ENCODE peak calls at places on chromosomes 6 and 20, in ten cellular contexts. F is prostate gland; R is GM23338; N is stomach; C is CD8-positive, alpha-beta memory T cell; A is adrenal gland; G is HCT116; W is IMR-90; Y is ascending aorta; T is aorta. V is an unnamed sample. For H3K4me1, the result is how much of the 10 kb centered on the place peaks cover.

GRCh38 chr20:1225729-1226313 is at the start of gene RAD21L1:
- DNase-seq in R (peak), N (peak), Y (no peak), A (peak), C (peak), G (peak), W (peak), F (peak), T (peak), V (peak)

GRCh38 chr6:89379281-89379680 is 26.8 kb upstream of the UBE2J1 start:
- DNase-seq in C (no peak), R (no peak), A (no peak), N (no peak), G (no peak), T (no peak), W (no peak), F (no peak), Y (no peak), V (no peak)

GRCh38 chr6:21907291-21907690 is 313.7 kb downstream of the SOX4 start:
- DNase-seq in Y (no peak), F (no peak), R (no peak), T (no peak), C (no peak), N (no peak), W (no peak), A (no peak), G (no peak), V (no peak)

GRCh38 chr20:6231551-6231950 is 108.7 kb upstream of the FERMT1 start:
- DNase-seq in C (no peak), R (no peak), G (no peak), Y (no peak), N (no peak), W (peak), A (no peak), T (no peak), F (no peak), V (no peak)

GRCh38 chr6:76441850-76442249 is 369.4 kb upstream of the IMPG1 start:
- DNase-seq in Y (no peak), T (no peak), F (no peak), W (no peak), N (no peak), C (no peak), A (no peak), R (peak), G (no peak), V (no peak)

GRCh38 chr6:5468586-5468985 is 207.3 kb downstream of the FARS2 start:
- DNase-seq in F (no peak), G (no peak), R (no peak), A (no peak), Y (no peak), N (no peak), C (no peak), W (no peak), T (no peak), V (no peak)

GRCh38 chr20:37534401-37535157 is 6.9 kb upstream of the BLCAP start:
- DNase-seq in C (no peak), G (peak), Y (no peak), W (peak), N (peak), F (peak), R (peak), A (peak), T (no peak), V (peak)

GRCh38 chr6:43428112-43428570 is 800 bp downstream of the ABCC10 start:
- DNase-seq in G (no peak), Y (no peak), W (no peak), N (no peak), A (no peak), C (no peak), F (no peak), R (peak), T (no peak), V (no peak)

GRCh38 chr6:706161-706560 is 13.2 kb upstream of the EXOC2 start:
- DNase-seq in G (no peak), A (no peak), C (no peak), Y (no peak), W (no peak), F (no peak), R (no peak), N (no peak), T (no peak), V (no peak)

GRCh38 chr6:37059344-37060194 is 54.1 kb downstream of the FGD2 start:
- DNase-seq in F (peak), N (peak), W (peak), R (peak), A (peak), Y (no peak), C (no peak), G (peak), T (peak), V (no peak)

GRCh38 chr6:56356431-56356830 is 109.1 kb upstream of the COL21A1 start:
- DNase-seq in W (peak), A (no peak), G (no peak), F (no peak), C (no peak), R (peak), Y (no peak), N (no peak), T (no peak), V (no peak)

GRCh38 chr6:144347447-144347758 is 62.3 kb downstream of the UTRN start:
- DNase-seq in W (no peak), A (no peak), N (no peak), R (no peak), G (no peak), Y (no peak), F (no peak), C (no peak), T (no peak), V (no peak)

GRCh38 chr6:136076496-136076895 is 173.6 kb downstream of the MTFR2 start:
- DNase-seq in G (no peak), A (no peak), F (no peak), Y (no peak), R (no peak), N (no peak), W (peak), T (no peak), C (no peak), V (no peak)

GRCh38 chr6:99746261-99746895 is 139.7 kb downstream of the PRDM13 start:
- DNase-seq in F (peak), W (peak), G (peak), N (peak), C (peak), R (peak), T (no peak), A (peak), Y (no peak), V (peak)

GRCh38 chr6:53566755-53567154 is 21.9 kb upstream of the GCLC start:
- DNase-seq in F (no peak), N (no peak), W (no peak), G (no peak), T (no peak), A (no peak), C (no peak), R (no peak), Y (no peak), V (no peak)

GRCh38 chr6:21538186-21538798 is 55.3 kb upstream of the SOX4 start:
- DNase-seq in F (no peak), W (peak), T (no peak), G (no peak), R (no peak), A (no peak), C (no peak), Y (no peak), N (no peak), V (no peak)

GRCh38 chr6:40569162-40569920 is 17.8 kb downstream of the LRFN2 start:
- DNase-seq in R (no peak), A (no peak), T (no peak), Y (no peak), F (no peak), G (no peak), W (no peak), N (no peak), C (no peak), V (no peak)

DNA sequence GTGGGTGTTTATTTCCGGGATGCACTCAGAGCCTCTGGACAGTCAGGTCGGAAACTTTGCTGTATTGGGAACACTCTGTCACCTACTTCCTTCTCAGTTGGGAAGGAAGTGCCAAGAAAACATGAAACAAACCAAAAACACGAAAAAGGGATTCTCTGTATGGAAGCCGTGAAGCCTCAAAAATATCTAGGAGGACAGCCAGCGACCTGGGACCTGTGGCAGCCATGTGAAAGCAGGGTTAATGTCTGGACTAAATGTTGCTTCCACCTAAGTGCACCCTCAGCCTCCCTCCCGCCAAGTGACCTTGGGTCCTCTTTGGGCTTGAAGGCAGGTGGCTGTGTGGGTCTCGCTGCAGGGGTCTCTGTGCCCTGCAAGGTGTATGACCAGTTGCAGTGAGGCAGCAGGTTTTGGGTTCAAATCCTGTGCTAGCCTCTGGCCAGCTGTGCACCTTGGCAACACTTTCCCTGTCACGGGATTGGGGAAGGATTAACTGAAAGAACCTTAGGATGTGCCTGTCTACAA is 846 bp downstream of the MAVS start:
- DNase-seq in G (no peak), Y (no peak), R (no peak), F (no peak), A (no peak), C (no peak), W (no peak), T (no peak), N (no peak), V (no peak)
- H3K4me3 ChIP-seq in G (peak), Y (peak), R (peak), F (peak), A (peak), C (peak), W (peak), T (peak), N (peak), V (peak)

GRCh38 chr6:109010703-109011102 is 83.9 kb downstream of the SESN1 start:
- DNase-seq in R (no peak), F (no peak), W (no peak), N (no peak), Y (no peak), C (no peak), T (no peak), A (no peak), G (no peak), V (no peak)
- H3K4me1 ChIP-seq in R (under half), F (under half), W (under half), N (under half), Y (under half), C (half or more), T (under half), A (under half), G (under half), V (under half)

GRCh38 chr6:168385858-168386735 is 54.9 kb upstream of the SMOC2 start:
- DNase-seq in R (no peak), N (peak), W (no peak), G (no peak), F (no peak), T (no peak), A (no peak), Y (no peak), C (no peak), V (no peak)
- H3K4me3 ChIP-seq in R (no peak), N (no peak), W (no peak), G (no peak), F (no peak), T (no peak), A (no peak), Y (no peak), C (no peak), V (no peak)

GRCh38 chr6:39493717-39494116 is 171.2 kb upstream of the KCNK16 start:
- DNase-seq in W (no peak), G (no peak), A (no peak), C (no peak), F (no peak), N (no peak), T (no peak), R (no peak), Y (no peak), V (no peak)
- H3K4me1 ChIP-seq in W (under half), G (under half), A (under half), C (under half), F (under half), N (under half), T (under half), R (under half), Y (under half), V (under half)

DNA sequence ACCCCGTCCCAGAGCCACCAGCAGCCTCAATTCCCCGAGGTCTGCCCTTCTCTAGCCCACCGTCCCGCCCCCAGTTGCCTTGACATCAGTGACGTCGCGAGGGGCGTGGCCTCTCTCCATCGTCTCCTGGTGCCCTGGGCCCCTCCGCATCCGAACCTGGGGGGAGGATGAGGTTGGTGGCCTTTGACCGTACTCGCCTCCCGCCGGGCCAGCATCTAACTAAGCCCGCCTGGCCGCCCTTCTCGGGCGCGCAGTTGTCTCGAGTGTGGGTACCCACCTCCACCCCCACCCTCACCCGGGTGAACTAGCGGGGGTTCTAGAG is 5.5 kb upstream of the ARMC12 start:
- DNase-seq in T (peak), G (no peak), F (peak), W (peak), C (peak), Y (peak), N (peak), R (peak), A (peak), V (peak)
- H3K4me3 ChIP-seq in T (peak), G (peak), F (peak), W (peak), C (peak), Y (peak), N (peak), R (peak), A (peak), V (peak)